ENCODE peak calls at places on chromosome 1, in ten cellular contexts. W, M, Q, H, E, X, I, B, U and Y are unnamed samples.

GRCh38 chr1:5297199-5297877 is 642.9 kb downstream of the AJAP1 start:
- DNase-seq in W (no peak), M (no peak), Q (no peak), H (no peak), E (no peak), X (no peak), I (peak; percentile 54), B (no peak), U (no peak), Y (no peak)

GRCh38 chr1:48006318-48006717 is 9.1 kb upstream of the TRABD2B start:
- DNase-seq in W (peak; percentile 39), M (no peak), Q (no peak), H (no peak), E (no peak), X (no peak), I (no peak), B (no peak), U (no peak), Y (no peak)

GRCh38 chr1:62904537-62904936 is 120.6 kb downstream of the ATG4C start:
- DNase-seq in W (no peak), M (no peak), Q (no peak), H (no peak), E (no peak), X (no peak), I (no peak), B (no peak), U (no peak), Y (no peak)

GRCh38 chr1:110049801-110050601 is 15.6 kb downstream of the STRIP1 start:
- DNase-seq in W (no peak), M (no peak), Q (no peak), H (no peak), E (no peak), X (no peak), I (no peak), B (peak; percentile 20), U (no peak), Y (no peak)

GRCh38 chr1:206461602-206462455 is 8.4 kb upstream of the IKBKE start:
- DNase-seq in W (peak; percentile 87), M (peak; percentile 81), Q (peak; percentile 76), H (peak; percentile 79), E (peak; percentile 18), X (peak; percentile 82), I (peak; percentile 65), B (peak; percentile 57), U (no peak), Y (peak; percentile 73)

GRCh38 chr1:119735217-119735616 is 23.5 kb downstream of the PHGDH start:
- DNase-seq in W (no peak), M (no peak), Q (no peak), H (no peak), E (no peak), X (no peak), I (no peak), B (no peak), U (no peak), Y (no peak)

GRCh38 chr1:230825061-230825803 is 43.1 kb downstream of the C1orf198 start:
- DNase-seq in W (peak; percentile 70), M (no peak), Q (peak; percentile 92), H (no peak), E (no peak), X (no peak), I (no peak), B (no peak), U (peak; percentile 49), Y (no peak)

GRCh38 chr1:6087958-6088357 is 42.3 kb downstream of the KCNAB2 start:
- DNase-seq in W (no peak), M (no peak), Q (no peak), H (no peak), E (no peak), X (no peak), I (no peak), B (no peak), U (no peak), Y (no peak)

GRCh38 chr1:35564884-35565741 is 7.5 kb downstream of the NCDN start:
- DNase-seq in W (no peak), M (no peak), Q (no peak), H (no peak), E (peak; percentile 75), X (no peak), I (no peak), B (no peak), U (no peak), Y (no peak)
- TF ChIP-seq CTCF in W (no peak), M (no peak), Q (peak; percentile 48), H (no peak), E (peak; percentile 3), X (no peak), I (no peak), B (no peak), U (no peak), Y (no peak)

DNA sequence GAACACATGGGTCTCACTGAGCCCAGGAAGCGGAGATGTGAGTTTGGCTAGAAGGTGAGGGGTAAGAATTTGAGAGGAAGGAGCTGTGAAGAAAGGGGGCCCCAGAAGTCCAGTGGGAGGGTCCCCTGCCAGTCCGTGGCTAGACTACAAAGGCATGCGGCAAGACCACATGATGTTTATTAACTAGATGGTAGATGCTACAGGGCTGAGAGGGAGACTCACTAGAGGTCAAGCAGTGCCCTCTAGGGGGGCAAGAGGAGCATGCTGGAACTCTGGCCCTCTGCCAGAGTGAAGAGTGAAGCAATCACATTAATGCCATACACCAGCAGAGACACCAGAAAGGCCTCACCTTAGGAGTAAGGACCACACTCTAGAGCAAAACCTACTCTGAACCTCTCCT is 12.2 kb downstream of the KIAA0319L start:
- DNase-seq in W (peak; percentile 68), M (no peak), Q (no peak), H (peak; percentile 29), E (no peak), X (peak; percentile 75), I (peak; percentile 55), B (no peak), U (no peak), Y (peak; percentile 58)
- TF ChIP-seq CTCF in W (peak; percentile 17), M (no peak), Q (peak; percentile 38), H (peak; percentile 49), E (no peak), X (peak; percentile 92), I (peak; percentile 23), B (no peak), U (peak; percentile 32), Y (peak; percentile 59)

GRCh38 chr1:181102841-181103240 is 14.3 kb downstream of the IER5 start:
- DNase-seq in W (no peak), M (no peak), Q (no peak), H (no peak), E (no peak), X (no peak), I (no peak), B (no peak), U (no peak), Y (no peak)

GRCh38 chr1:181105134-181106021 is 16.9 kb downstream of the IER5 start:
- DNase-seq in W (peak; percentile 90), M (peak; percentile 96), Q (peak; percentile 86), H (peak; percentile 95), E (peak; percentile 99), X (peak; percentile 99), I (peak; percentile 98), B (peak; percentile 93), U (peak; percentile 76), Y (peak; percentile 97)

GRCh38 chr1:181104790-181105133 is 16.3 kb downstream of the IER5 start:
- DNase-seq in W (no peak), M (peak; percentile 51), Q (no peak), H (peak; percentile 74), E (no peak), X (peak; percentile 71), I (no peak), B (no peak), U (no peak), Y (peak; percentile 44)

GRCh38 chr1:181103404-181103803 is 14.9 kb downstream of the IER5 start:
- DNase-seq in W (no peak), M (no peak), Q (no peak), H (no peak), E (no peak), X (no peak), I (no peak), B (no peak), U (no peak), Y (no peak)

DNA sequence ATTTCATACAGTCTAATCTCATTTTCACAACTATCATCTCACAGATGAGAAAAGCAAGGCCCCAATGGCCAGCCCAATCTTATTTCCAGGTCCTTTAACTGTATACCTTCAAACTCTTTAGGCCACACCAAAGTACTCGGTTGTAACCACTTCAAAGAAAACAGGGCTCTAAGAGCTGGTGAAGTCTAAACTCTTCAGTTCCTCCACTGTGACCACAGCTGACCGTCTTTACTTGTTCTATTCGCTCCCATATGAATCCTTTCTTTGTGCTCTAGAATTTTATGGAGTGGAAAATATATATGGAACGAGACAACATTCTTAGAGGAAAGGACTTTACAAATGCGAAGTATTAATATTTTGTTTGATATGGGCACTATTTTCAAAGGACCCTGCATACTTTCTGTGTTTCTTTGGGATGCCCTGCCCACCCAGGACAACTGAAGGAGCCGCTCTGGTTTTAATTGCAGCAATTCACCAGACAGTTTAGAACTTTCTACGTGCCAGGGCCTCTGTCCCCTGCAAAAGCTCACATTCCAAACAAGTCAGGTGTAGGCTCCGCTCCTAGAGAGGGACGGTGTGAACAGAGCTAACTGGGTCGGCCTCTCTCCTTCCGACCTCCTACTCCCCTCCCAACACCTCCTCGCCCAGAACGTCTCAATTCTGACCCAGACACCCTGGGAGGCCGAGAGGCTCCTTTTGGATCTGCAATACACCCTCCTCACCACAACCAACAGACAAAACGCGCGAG is 15.7 kb downstream of the IER5 start:
- DNase-seq in W (no peak), M (no peak), Q (no peak), H (no peak), E (no peak), X (no peak), I (no peak), B (no peak), U (no peak), Y (peak; percentile 55)
- TF ChIP-seq CTCF in W (peak; percentile 7), M (peak; percentile 39), Q (no peak), H (no peak), E (no peak), X (no peak), I (no peak), B (no peak), U (no peak), Y (no peak)

GRCh38 chr1:73452522-73452921 is 745.5 kb downstream of the LRRIQ3 start:
- DNase-seq in W (no peak), M (no peak), Q (no peak), H (no peak), E (no peak), X (no peak), I (no peak), B (no peak), U (no peak), Y (no peak)
- TF ChIP-seq CTCF in W (no peak), M (no peak), Q (peak; percentile 39), H (no peak), E (no peak), X (no peak), I (no peak), B (no peak), U (no peak), Y (no peak)

GRCh38 chr1:64505944-64506658 is 36.2 kb downstream of the CACHD1 start:
- DNase-seq in W (no peak), M (no peak), Q (no peak), H (no peak), E (no peak), X (peak; percentile 8), I (peak; percentile 37), B (no peak), U (no peak), Y (no peak)
- TF ChIP-seq CTCF in W (no peak), M (no peak), Q (no peak), H (no peak), E (no peak), X (no peak), I (no peak), B (no peak), U (no peak), Y (no peak)

GRCh38 chr1:77031101-77031662 is 163.9 kb downstream of the ST6GALNAC5 start:
- DNase-seq in W (peak; percentile 40), M (no peak), Q (peak; percentile 59), H (no peak), E (no peak), X (no peak), I (no peak), B (no peak), U (peak; percentile 24), Y (peak; percentile 7)
- TF ChIP-seq CTCF in W (no peak), M (no peak), Q (peak; percentile 44), H (no peak), E (no peak), X (no peak), I (no peak), B (no peak), U (no peak), Y (no peak)